ENCODE peak calls at places on chromosomes 16 and 17, in ten cellular contexts. One of them, this sample, is unnamed.

GRCh38 chr16:57038151-57038550 is 48.8 kb downstream of the NLRC5 start:
- DNase-seq in HFFc6: peak; percentile 64
- DNase-seq in activated T-helper 1 cell treated with Interleukin-2 at 50 U/mL for 16 hours: no peak
- DNase-seq in cardiac muscle cell: no peak
- DNase-seq in AG09309: no peak
- DNase-seq in keratinocyte: no peak
- DNase-seq in fibroblast of lung: peak; percentile 51
- DNase-seq in activated CD8-positive, alpha-beta memory T cell treated with anti-CD3 and anti-CD28 coated beads, Interleukin-2, amount 10 ng/mL, durations not matched to agents 7 days and 5 days: no peak
- DNase-seq in stimulated activated CD4-positive, alpha-beta T cell treated with anti-CD3 and anti-CD28 coated beads, Interleukin-1b, Interleukin-23, amount 100 ng/mL, for 4 hours: no peak
- DNase-seq in globus pallidus: no peak
- DNase-seq in this sample: no peak

GRCh38 chr17:48759288-48759687 is 30.7 kb upstream of the HOXB13 start:
- DNase-seq in HFFc6: no peak
- DNase-seq in activated T-helper 1 cell treated with Interleukin-2 at 50 U/mL for 16 hours: no peak
- DNase-seq in cardiac muscle cell: no peak
- DNase-seq in AG09309: no peak
- DNase-seq in keratinocyte: no peak
- DNase-seq in fibroblast of lung: no peak
- DNase-seq in activated CD8-positive, alpha-beta memory T cell treated with anti-CD3 and anti-CD28 coated beads, Interleukin-2, amount 10 ng/mL, durations not matched to agents 7 days and 5 days: no peak
- DNase-seq in stimulated activated CD4-positive, alpha-beta T cell treated with anti-CD3 and anti-CD28 coated beads, Interleukin-1b, Interleukin-23, amount 100 ng/mL, for 4 hours: no peak
- DNase-seq in globus pallidus: no peak
- DNase-seq in this sample: no peak

GRCh38 chr17:73393962-73394361 is 82.2 kb upstream of the CDC42EP4 start:
- DNase-seq in HFFc6: no peak
- DNase-seq in activated T-helper 1 cell treated with Interleukin-2 at 50 U/mL for 16 hours: no peak
- DNase-seq in cardiac muscle cell: no peak
- DNase-seq in AG09309: no peak
- DNase-seq in keratinocyte: no peak
- DNase-seq in fibroblast of lung: peak; percentile 31
- DNase-seq in activated CD8-positive, alpha-beta memory T cell treated with anti-CD3 and anti-CD28 coated beads, Interleukin-2, amount 10 ng/mL, durations not matched to agents 7 days and 5 days: no peak
- DNase-seq in stimulated activated CD4-positive, alpha-beta T cell treated with anti-CD3 and anti-CD28 coated beads, Interleukin-1b, Interleukin-23, amount 100 ng/mL, for 4 hours: no peak
- DNase-seq in globus pallidus: no peak
- DNase-seq in this sample: no peak

GRCh38 chr17:14871921-14872320 is 393.2 kb downstream of the PMP22 start:
- DNase-seq in HFFc6: no peak
- DNase-seq in activated T-helper 1 cell treated with Interleukin-2 at 50 U/mL for 16 hours: no peak
- DNase-seq in cardiac muscle cell: no peak
- DNase-seq in AG09309: peak; percentile 40
- DNase-seq in keratinocyte: no peak
- DNase-seq in fibroblast of lung: no peak
- DNase-seq in activated CD8-positive, alpha-beta memory T cell treated with anti-CD3 and anti-CD28 coated beads, Interleukin-2, amount 10 ng/mL, durations not matched to agents 7 days and 5 days: no peak
- DNase-seq in stimulated activated CD4-positive, alpha-beta T cell treated with anti-CD3 and anti-CD28 coated beads, Interleukin-1b, Interleukin-23, amount 100 ng/mL, for 4 hours: no peak
- DNase-seq in globus pallidus: no peak
- DNase-seq in this sample: no peak

GRCh38 chr17:27807567-27808470 is 7.5 kb upstream of the NOS2 start:
- DNase-seq in HFFc6: no peak
- DNase-seq in activated T-helper 1 cell treated with Interleukin-2 at 50 U/mL for 16 hours: peak; percentile 45
- DNase-seq in cardiac muscle cell: peak; percentile 22
- DNase-seq in AG09309: no peak
- DNase-seq in keratinocyte: no peak
- DNase-seq in fibroblast of lung: no peak
- DNase-seq in activated CD8-positive, alpha-beta memory T cell treated with anti-CD3 and anti-CD28 coated beads, Interleukin-2, amount 10 ng/mL, durations not matched to agents 7 days and 5 days: peak; percentile 91
- DNase-seq in stimulated activated CD4-positive, alpha-beta T cell treated with anti-CD3 and anti-CD28 coated beads, Interleukin-1b, Interleukin-23, amount 100 ng/mL, for 4 hours: peak; percentile 39
- DNase-seq in globus pallidus: no peak
- DNase-seq in this sample: peak; percentile 83

GRCh38 chr17:17144916-17145665 is 61.0 kb downstream of the PLD6 start:
- DNase-seq in HFFc6: no peak
- DNase-seq in activated T-helper 1 cell treated with Interleukin-2 at 50 U/mL for 16 hours: no peak
- DNase-seq in cardiac muscle cell: no peak
- DNase-seq in AG09309: no peak
- DNase-seq in keratinocyte: no peak
- DNase-seq in fibroblast of lung: no peak
- DNase-seq in activated CD8-positive, alpha-beta memory T cell treated with anti-CD3 and anti-CD28 coated beads, Interleukin-2, amount 10 ng/mL, durations not matched to agents 7 days and 5 days: no peak
- DNase-seq in stimulated activated CD4-positive, alpha-beta T cell treated with anti-CD3 and anti-CD28 coated beads, Interleukin-1b, Interleukin-23, amount 100 ng/mL, for 4 hours: no peak
- DNase-seq in globus pallidus: no peak
- DNase-seq in this sample: no peak

GRCh38 chr17:35748323-35748960 is 4.6 kb downstream of the GAS2L2 start:
- DNase-seq in HFFc6: no peak
- DNase-seq in activated T-helper 1 cell treated with Interleukin-2 at 50 U/mL for 16 hours: no peak
- DNase-seq in cardiac muscle cell: no peak
- DNase-seq in AG09309: no peak
- DNase-seq in keratinocyte: no peak
- DNase-seq in fibroblast of lung: no peak
- DNase-seq in activated CD8-positive, alpha-beta memory T cell treated with anti-CD3 and anti-CD28 coated beads, Interleukin-2, amount 10 ng/mL, durations not matched to agents 7 days and 5 days: no peak
- DNase-seq in stimulated activated CD4-positive, alpha-beta T cell treated with anti-CD3 and anti-CD28 coated beads, Interleukin-1b, Interleukin-23, amount 100 ng/mL, for 4 hours: no peak
- DNase-seq in globus pallidus: no peak
- DNase-seq in this sample: no peak

GRCh38 chr16:19400709-19401108 is 17.0 kb upstream of the TMC5 start:
- DNase-seq in HFFc6: no peak
- DNase-seq in activated T-helper 1 cell treated with Interleukin-2 at 50 U/mL for 16 hours: no peak
- DNase-seq in cardiac muscle cell: no peak
- DNase-seq in AG09309: no peak
- DNase-seq in keratinocyte: no peak
- DNase-seq in fibroblast of lung: no peak
- DNase-seq in activated CD8-positive, alpha-beta memory T cell treated with anti-CD3 and anti-CD28 coated beads, Interleukin-2, amount 10 ng/mL, durations not matched to agents 7 days and 5 days: no peak
- DNase-seq in stimulated activated CD4-positive, alpha-beta T cell treated with anti-CD3 and anti-CD28 coated beads, Interleukin-1b, Interleukin-23, amount 100 ng/mL, for 4 hours: no peak
- DNase-seq in globus pallidus: no peak
- DNase-seq in this sample: no peak

GRCh38 chr17:6061290-6061689 is 8.9 kb upstream of the WSCD1 start:
- DNase-seq in HFFc6: peak; percentile 62
- DNase-seq in activated T-helper 1 cell treated with Interleukin-2 at 50 U/mL for 16 hours: no peak
- DNase-seq in cardiac muscle cell: no peak
- DNase-seq in AG09309: no peak
- DNase-seq in keratinocyte: no peak
- DNase-seq in fibroblast of lung: peak; percentile 80
- DNase-seq in activated CD8-positive, alpha-beta memory T cell treated with anti-CD3 and anti-CD28 coated beads, Interleukin-2, amount 10 ng/mL, durations not matched to agents 7 days and 5 days: no peak
- DNase-seq in stimulated activated CD4-positive, alpha-beta T cell treated with anti-CD3 and anti-CD28 coated beads, Interleukin-1b, Interleukin-23, amount 100 ng/mL, for 4 hours: no peak
- DNase-seq in globus pallidus: no peak
- DNase-seq in this sample: no peak

GRCh38 chr16:81755915-81756644 is 23.0 kb upstream of the PLCG2 start:
- DNase-seq in HFFc6: no peak
- DNase-seq in activated T-helper 1 cell treated with Interleukin-2 at 50 U/mL for 16 hours: no peak
- DNase-seq in cardiac muscle cell: no peak
- DNase-seq in AG09309: no peak
- DNase-seq in keratinocyte: no peak
- DNase-seq in fibroblast of lung: no peak
- DNase-seq in activated CD8-positive, alpha-beta memory T cell treated with anti-CD3 and anti-CD28 coated beads, Interleukin-2, amount 10 ng/mL, durations not matched to agents 7 days and 5 days: no peak
- DNase-seq in stimulated activated CD4-positive, alpha-beta T cell treated with anti-CD3 and anti-CD28 coated beads, Interleukin-1b, Interleukin-23, amount 100 ng/mL, for 4 hours: no peak
- DNase-seq in globus pallidus: peak; percentile 25
- DNase-seq in this sample: no peak

GRCh38 chr16:15950167-15950854 is 895 bp downstream of the ABCC1 start:
- DNase-seq in HFFc6: peak; percentile 33
- DNase-seq in activated T-helper 1 cell treated with Interleukin-2 at 50 U/mL for 16 hours: peak; percentile 9
- DNase-seq in cardiac muscle cell: peak; percentile 48
- DNase-seq in AG09309: no peak
- DNase-seq in keratinocyte: no peak
- DNase-seq in fibroblast of lung: peak; percentile 60
- DNase-seq in activated CD8-positive, alpha-beta memory T cell treated with anti-CD3 and anti-CD28 coated beads, Interleukin-2, amount 10 ng/mL, durations not matched to agents 7 days and 5 days: peak; percentile 65
- DNase-seq in stimulated activated CD4-positive, alpha-beta T cell treated with anti-CD3 and anti-CD28 coated beads, Interleukin-1b, Interleukin-23, amount 100 ng/mL, for 4 hours: peak; percentile 21
- DNase-seq in globus pallidus: no peak
- DNase-seq in this sample: peak; percentile 39

GRCh38 chr17:40935624-40936023 is 1.8 kb downstream of the KRT23 start:
- DNase-seq in HFFc6: no peak
- DNase-seq in activated T-helper 1 cell treated with Interleukin-2 at 50 U/mL for 16 hours: no peak
- DNase-seq in cardiac muscle cell: no peak
- DNase-seq in AG09309: no peak
- DNase-seq in keratinocyte: no peak
- DNase-seq in fibroblast of lung: peak; percentile 71
- DNase-seq in activated CD8-positive, alpha-beta memory T cell treated with anti-CD3 and anti-CD28 coated beads, Interleukin-2, amount 10 ng/mL, durations not matched to agents 7 days and 5 days: no peak
- DNase-seq in stimulated activated CD4-positive, alpha-beta T cell treated with anti-CD3 and anti-CD28 coated beads, Interleukin-1b, Interleukin-23, amount 100 ng/mL, for 4 hours: no peak
- DNase-seq in globus pallidus: no peak
- DNase-seq in this sample: no peak

GRCh38 chr16:87371261-87371866 is 12.2 kb downstream of the FBXO31 start:
- DNase-seq in HFFc6: no peak
- DNase-seq in activated T-helper 1 cell treated with Interleukin-2 at 50 U/mL for 16 hours: no peak
- DNase-seq in cardiac muscle cell: no peak
- DNase-seq in AG09309: no peak
- DNase-seq in keratinocyte: no peak
- DNase-seq in fibroblast of lung: no peak
- DNase-seq in activated CD8-positive, alpha-beta memory T cell treated with anti-CD3 and anti-CD28 coated beads, Interleukin-2, amount 10 ng/mL, durations not matched to agents 7 days and 5 days: no peak
- DNase-seq in stimulated activated CD4-positive, alpha-beta T cell treated with anti-CD3 and anti-CD28 coated beads, Interleukin-1b, Interleukin-23, amount 100 ng/mL, for 4 hours: no peak
- DNase-seq in globus pallidus: no peak
- DNase-seq in this sample: no peak

GRCh38 chr17:50918071-50918932 is 52.1 kb upstream of the TOB1 start:
- DNase-seq in HFFc6: no peak
- DNase-seq in activated T-helper 1 cell treated with Interleukin-2 at 50 U/mL for 16 hours: no peak
- DNase-seq in cardiac muscle cell: no peak
- DNase-seq in AG09309: no peak
- DNase-seq in keratinocyte: no peak
- DNase-seq in fibroblast of lung: no peak
- DNase-seq in activated CD8-positive, alpha-beta memory T cell treated with anti-CD3 and anti-CD28 coated beads, Interleukin-2, amount 10 ng/mL, durations not matched to agents 7 days and 5 days: no peak
- DNase-seq in stimulated activated CD4-positive, alpha-beta T cell treated with anti-CD3 and anti-CD28 coated beads, Interleukin-1b, Interleukin-23, amount 100 ng/mL, for 4 hours: no peak
- DNase-seq in globus pallidus: peak; percentile 54
- DNase-seq in this sample: no peak

GRCh38 chr17:59521465-59522126 is 43.8 kb upstream of the DHX40 start:
- DNase-seq in HFFc6: peak; percentile 43
- DNase-seq in activated T-helper 1 cell treated with Interleukin-2 at 50 U/mL for 16 hours: peak; percentile 10
- DNase-seq in cardiac muscle cell: peak; percentile 70
- DNase-seq in AG09309: no peak
- DNase-seq in keratinocyte: no peak
- DNase-seq in fibroblast of lung: peak; percentile 31
- DNase-seq in activated CD8-positive, alpha-beta memory T cell treated with anti-CD3 and anti-CD28 coated beads, Interleukin-2, amount 10 ng/mL, durations not matched to agents 7 days and 5 days: peak; percentile 64
- DNase-seq in stimulated activated CD4-positive, alpha-beta T cell treated with anti-CD3 and anti-CD28 coated beads, Interleukin-1b, Interleukin-23, amount 100 ng/mL, for 4 hours: peak; percentile 52
- DNase-seq in globus pallidus: peak; percentile 37
- DNase-seq in this sample: peak; percentile 61

GRCh38 chr17:15000661-15001060 is 264.5 kb downstream of the PMP22 start:
- DNase-seq in HFFc6: no peak
- DNase-seq in activated T-helper 1 cell treated with Interleukin-2 at 50 U/mL for 16 hours: no peak
- DNase-seq in cardiac muscle cell: no peak
- DNase-seq in AG09309: no peak
- DNase-seq in keratinocyte: no peak
- DNase-seq in fibroblast of lung: no peak
- DNase-seq in activated CD8-positive, alpha-beta memory T cell treated with anti-CD3 and anti-CD28 coated beads, Interleukin-2, amount 10 ng/mL, durations not matched to agents 7 days and 5 days: no peak
- DNase-seq in stimulated activated CD4-positive, alpha-beta T cell treated with anti-CD3 and anti-CD28 coated beads, Interleukin-1b, Interleukin-23, amount 100 ng/mL, for 4 hours: no peak
- DNase-seq in globus pallidus: no peak
- DNase-seq in this sample: no peak

GRCh38 chr16:75248536-75249380 is 2.7 kb downstream of the BCAR1 start:
- DNase-seq in HFFc6: no peak
- DNase-seq in activated T-helper 1 cell treated with Interleukin-2 at 50 U/mL for 16 hours: no peak
- DNase-seq in cardiac muscle cell: no peak
- DNase-seq in AG09309: no peak
- DNase-seq in keratinocyte: no peak
- DNase-seq in fibroblast of lung: no peak
- DNase-seq in activated CD8-positive, alpha-beta memory T cell treated with anti-CD3 and anti-CD28 coated beads, Interleukin-2, amount 10 ng/mL, durations not matched to agents 7 days and 5 days: no peak
- DNase-seq in stimulated activated CD4-positive, alpha-beta T cell treated with anti-CD3 and anti-CD28 coated beads, Interleukin-1b, Interleukin-23, amount 100 ng/mL, for 4 hours: no peak
- DNase-seq in globus pallidus: peak; percentile 71
- DNase-seq in this sample: no peak

GRCh38 chr16:64051826-64052225 is 1070.0 kb downstream of the CDH11 start:
- DNase-seq in HFFc6: peak; percentile 3
- DNase-seq in activated T-helper 1 cell treated with Interleukin-2 at 50 U/mL for 16 hours: no peak
- DNase-seq in cardiac muscle cell: peak; percentile 47
- DNase-seq in AG09309: no peak
- DNase-seq in keratinocyte: no peak
- DNase-seq in fibroblast of lung: peak; percentile 3
- DNase-seq in activated CD8-positive, alpha-beta memory T cell treated with anti-CD3 and anti-CD28 coated beads, Interleukin-2, amount 10 ng/mL, durations not matched to agents 7 days and 5 days: no peak
- DNase-seq in stimulated activated CD4-positive, alpha-beta T cell treated with anti-CD3 and anti-CD28 coated beads, Interleukin-1b, Interleukin-23, amount 100 ng/mL, for 4 hours: no peak
- DNase-seq in globus pallidus: no peak
- DNase-seq in this sample: no peak

GRCh38 chr16:87806246-87806607 is 40.4 kb upstream of the KLHDC4 start:
- DNase-seq in HFFc6: peak; percentile 13
- DNase-seq in activated T-helper 1 cell treated with Interleukin-2 at 50 U/mL for 16 hours: no peak
- DNase-seq in cardiac muscle cell: no peak
- DNase-seq in AG09309: no peak
- DNase-seq in keratinocyte: peak; percentile 87
- DNase-seq in fibroblast of lung: peak; percentile 43
- DNase-seq in activated CD8-positive, alpha-beta memory T cell treated with anti-CD3 and anti-CD28 coated beads, Interleukin-2, amount 10 ng/mL, durations not matched to agents 7 days and 5 days: peak; percentile 55
- DNase-seq in stimulated activated CD4-positive, alpha-beta T cell treated with anti-CD3 and anti-CD28 coated beads, Interleukin-1b, Interleukin-23, amount 100 ng/mL, for 4 hours: no peak
- DNase-seq in globus pallidus: no peak
- DNase-seq in this sample: peak; percentile 41

This sample was measured in activated CD4-positive, alpha-beta memory T cell treated with anti-CD3 and anti-CD28 coated beads, Interleukin-2, amount 10 ng/mL, durations not matched to agents 7 days and 5 days.